ENCODE peak calls at places on chromosomes 1 and 21, in six cellular contexts. M is HEK293T, Y is hypothalamus, P is nucleus accumbens, S is cardiac fibroblast, C is GM19239. Z is an unnamed sample.
A peak's percentile ranks its signal among the peaks of the same experiment; 100 is the strongest.

GRCh38 chr1:79259390-79260336 is 253.1 kb upstream of the ADGRL4 start:
- DNase-seq in M (peak; percentile 37), Y (no peak), P (no peak), S (peak; percentile 75), C (peak; percentile 7), Z (no peak)

GRCh38 chr21:26169611-26170470 is 729 bp downstream of the APP start:
- DNase-seq in M (peak; percentile 60), Y (no peak), P (peak; percentile 60), S (peak; percentile 70), C (peak; percentile 41), Z (peak; percentile 71)

GRCh38 chr1:53944469-53945182 is 873 bp downstream of the IFT25 start:
- DNase-seq in M (no peak), Y (no peak), P (no peak), S (no peak), C (no peak), Z (no peak)

GRCh38 chr1:36981771-36982622 is 52.3 kb downstream of the GRIK3 start:
- DNase-seq in M (no peak), Y (no peak), P (peak; percentile 47), S (no peak), C (no peak), Z (no peak)

GRCh38 chr21:26041441-26042180 is 129.0 kb downstream of the APP start:
- DNase-seq in M (no peak), Y (no peak), P (no peak), S (peak; percentile 34), C (no peak), Z (no peak)

GRCh38 chr1:37439672-37439995 is 34.7 kb upstream of the ZC3H12A start:
- DNase-seq in M (no peak), Y (no peak), P (no peak), S (no peak), C (no peak), Z (no peak)

GRCh38 chr1:229710746-229711145 is 84.7 kb downstream of the URB2 start:
- DNase-seq in M (no peak), Y (no peak), P (no peak), S (peak; percentile 50), C (no peak), Z (no peak)

GRCh38 chr1:145706282-145706681 is 886 bp downstream of the PDZK1 start:
- DNase-seq in M (no peak), Y (no peak), P (no peak), S (no peak), C (no peak), Z (no peak)

GRCh38 chr1:89873757-89874156 is 52.9 kb downstream of the LRRC8D start:
- DNase-seq in M (no peak), Y (no peak), P (no peak), S (peak; percentile 93), C (no peak), Z (no peak)

GRCh38 chr21:44549525-44550211 is 1.6 kb downstream of the KRTAP10-2 start:
- DNase-seq in M (no peak), Y (no peak), P (no peak), S (no peak), C (no peak), Z (no peak)

GRCh38 chr1:46547481-46548383 is 3.7 kb downstream of the KNCN start:
- DNase-seq in M (peak; percentile 59), Y (no peak), P (no peak), S (peak; percentile 72), C (no peak), Z (no peak)

GRCh38 chr1:156618853-156619581 is at the start of gene HAPLN2:
- DNase-seq in M (peak; percentile 66), Y (no peak), P (peak; percentile 66), S (no peak), C (no peak), Z (peak; percentile 88)

GRCh38 chr1:117346206-117346928 is 20.9 kb upstream of the MAN1A2 start:
- DNase-seq in M (no peak), Y (no peak), P (no peak), S (no peak), C (no peak), Z (no peak)

GRCh38 chr1:107459204-107459904 is 318.5 kb downstream of the NTNG1 start:
- DNase-seq in M (no peak), Y (no peak), P (no peak), S (no peak), C (no peak), Z (no peak)

GRCh38 chr1:52727114-52727586 is 897 bp downstream of the ZYG11B start:
- DNase-seq in M (peak; percentile 17), Y (no peak), P (no peak), S (no peak), C (no peak), Z (no peak)

GRCh38 chr1:8179132-8179793 is 138.7 kb upstream of the SLC45A1 start:
- DNase-seq in M (no peak), Y (no peak), P (no peak), S (no peak), C (no peak), Z (no peak)

GRCh38 chr1:87294633-87295032 is 34.0 kb upstream of the LMO4 start:
- DNase-seq in M (no peak), Y (no peak), P (no peak), S (no peak), C (no peak), Z (no peak)

GRCh38 chr1:15935056-15935950 is 40.6 kb downstream of the ZBTB17 start:
- DNase-seq in M (no peak), Y (no peak), P (no peak), S (no peak), C (no peak), Z (no peak)

GRCh38 chr1:228151526-228151925 is 1.8 kb downstream of the GJC2 start:
- DNase-seq in M (no peak), Y (no peak), P (no peak), S (no peak), C (no peak), Z (no peak)

Z was measured in globus pallidus.